ENCODE peak calls at places on chromosomes 11 and 22, in eight cellular contexts. S, L, W, C, V, A, B and Z are unnamed samples. For H3K4me1, the result is how much of the 10 kb centered on the place peaks cover.

GRCh38 chr11:1762537-1763302 is 1.0 kb downstream of the CTSD start:
- DNase-seq in S (peak), L (no peak), W (peak), C (peak), V (peak), A (peak), B (peak), Z (peak)

GRCh38 chr22:48494968-48495750 is 1332.5 kb downstream of the BRD1 start:
- DNase-seq in S (peak), L (peak), W (no peak), C (no peak), V (peak), A (no peak), B (peak), Z (no peak)

GRCh38 chr11:59216654-59217640 is 4.2 kb upstream of the MPEG1 start:
- DNase-seq in S (no peak), L (no peak), W (no peak), C (peak), V (no peak), A (peak), B (peak), Z (peak)

GRCh38 chr11:102359372-102359771 is 12.4 kb downstream of the BIRC2 start:
- DNase-seq in S (no peak), L (no peak), W (no peak), C (no peak), V (no peak), A (no peak), B (no peak), Z (no peak)

GRCh38 chr11:44608654-44609027 is 43.2 kb downstream of the CD82 start:
- DNase-seq in S (no peak), L (no peak), W (no peak), C (no peak), V (no peak), A (no peak), B (no peak), Z (no peak)

GRCh38 chr11:119602745-119603373 is 126.1 kb downstream of the NECTIN1 start:
- DNase-seq in S (no peak), L (no peak), W (no peak), C (no peak), V (no peak), A (no peak), B (no peak), Z (no peak)

GRCh38 chr11:13344818-13345217 is 67.2 kb downstream of the BMAL1 start:
- DNase-seq in S (no peak), L (no peak), W (no peak), C (no peak), V (no peak), A (no peak), B (no peak), Z (no peak)

GRCh38 chr11:123580557-123581275 is 73.7 kb downstream of the SCN3B start:
- DNase-seq in S (peak), L (peak), W (peak), C (peak), V (peak), A (peak), B (peak), Z (peak)

GRCh38 chr22:42316988-42317387 is 46.5 kb upstream of the TCF20 start:
- DNase-seq in S (no peak), L (peak), W (no peak), C (no peak), V (peak), A (peak), B (peak), Z (no peak)

GRCh38 chr22:32378703-32379272 is 21.1 kb downstream of the RFPL3 start:
- DNase-seq in S (no peak), L (no peak), W (peak), C (peak), V (peak), A (no peak), B (no peak), Z (no peak)

GRCh38 chr11:19218801-19219460 is 17.1 kb upstream of the CSRP3 start:
- DNase-seq in S (no peak), L (no peak), W (no peak), C (no peak), V (no peak), A (no peak), B (peak), Z (no peak)

GRCh38 chr11:110710520-110711381 is 1.5 kb downstream of the ARHGAP20 start:
- DNase-seq in S (peak), L (peak), W (no peak), C (peak), V (peak), A (peak), B (peak), Z (peak)

GRCh38 chr11:110762596-110762995 is 50.4 kb upstream of the ARHGAP20 start:
- DNase-seq in S (no peak), L (no peak), W (no peak), C (no peak), V (no peak), A (no peak), B (no peak), Z (no peak)

GRCh38 chr11:62446091-62446490 is 27.3 kb downstream of the SCGB1A1 start:
- DNase-seq in S (no peak), L (peak), W (no peak), C (no peak), V (peak), A (peak), B (peak), Z (no peak)

GRCh38 chr11:1754376-1755150 is 4.2 kb upstream of the IFITM10 start:
- DNase-seq in S (no peak), L (no peak), W (no peak), C (no peak), V (no peak), A (no peak), B (no peak), Z (no peak)

GRCh38 chr22:41555325-41555724 is 5.5 kb upstream of the CSDC2 start:
- DNase-seq in S (no peak), L (peak), W (no peak), C (peak), V (no peak), A (peak), B (no peak), Z (no peak)

GRCh38 chr11:6307879-6308278 is 12.4 kb downstream of the CAVIN3 start:
- DNase-seq in S (no peak), L (no peak), W (no peak), C (no peak), V (no peak), A (no peak), B (no peak), Z (no peak)

GRCh38 chr11:13214276-13214865 is 63.2 kb upstream of the BMAL1 start:
- DNase-seq in S (no peak), L (peak), W (no peak), C (no peak), V (no peak), A (no peak), B (no peak), Z (no peak)

GRCh38 chr11:118998822-118999221 is 884 bp downstream of the CENATAC start:
- DNase-seq in S (no peak), L (no peak), W (peak), C (no peak), V (no peak), A (no peak), B (no peak), Z (peak)

GRCh38 chr22:41367680-41368542 is 13.8 kb upstream of the TEF start:
- DNase-seq in S (no peak), L (peak), W (no peak), C (peak), V (no peak), A (peak), B (peak), Z (peak)

GRCh38 chr11:3195251-3196160 is 23.1 kb downstream of the MRGPRG start:
- DNase-seq in S (peak), L (no peak), W (peak), C (no peak), V (peak), A (no peak), B (no peak), Z (no peak)

GRCh38 chr11:129852125-129852740 is 36.6 kb downstream of the TMEM45B start:
- DNase-seq in S (no peak), L (no peak), W (no peak), C (no peak), V (no peak), A (no peak), B (no peak), Z (no peak)

GRCh38 chr11:65555693-65556231 is 2.4 kb downstream of the LTBP3 start:
- DNase-seq in S (no peak), L (no peak), W (peak), C (no peak), V (no peak), A (peak), B (peak), Z (peak)

GRCh38 chr11:45765107-45765668 is 39.8 kb upstream of the SLC35C1 start:
- DNase-seq in S (no peak), L (no peak), W (no peak), C (no peak), V (no peak), A (no peak), B (no peak), Z (no peak)

GRCh38 chr11:68047437-68048290 is 8.8 kb downstream of the TCIRG1 start:
- DNase-seq in S (no peak), L (no peak), W (no peak), C (no peak), V (no peak), A (no peak), B (no peak), Z (no peak)

GRCh38 chr11:67117667-67118058 is 1.4 kb upstream of the KDM2A start:
- DNase-seq in S (peak), L (peak), W (no peak), C (peak), V (peak), A (peak), B (peak), Z (peak)

GRCh38 chr11:60768202-60768601 is 11.5 kb downstream of the MS4A15 start:
- DNase-seq in S (peak), L (no peak), W (no peak), C (no peak), V (peak), A (no peak), B (no peak), Z (no peak)

GRCh38 chr22:24407278-24407665 is 20.1 kb upstream of the ADORA2A start:
- DNase-seq in S (no peak), L (peak), W (no peak), C (no peak), V (no peak), A (no peak), B (no peak), Z (peak)

GRCh38 chr11:65189191-65189590 is 7.5 kb downstream of the CAPN1 start:
- DNase-seq in S (no peak), L (no peak), W (no peak), C (no peak), V (no peak), A (no peak), B (no peak), Z (peak)

GRCh38 chr11:123233978-123234340 is 38.9 kb upstream of the CLMP start:
- DNase-seq in S (no peak), L (no peak), W (no peak), C (no peak), V (no peak), A (no peak), B (no peak), Z (no peak)

GRCh38 chr11:61599968-61600710 is 19.3 kb upstream of the SYT7 start:
- DNase-seq in S (no peak), L (no peak), W (no peak), C (no peak), V (no peak), A (no peak), B (no peak), Z (no peak)

GRCh38 chr22:43090130-43090789 is 1.1 kb upstream of the TTLL1 start:
- DNase-seq in S (no peak), L (peak), W (peak), C (peak), V (no peak), A (peak), B (peak), Z (peak)

GRCh38 chr11:47270331-47271271 is 668 bp downstream of the MADD start:
- DNase-seq in S (no peak), L (no peak), W (no peak), C (peak), V (peak), A (peak), B (peak), Z (peak)

GRCh38 chr11:797300-798092 is 585 bp downstream of the SLC25A22 start:
- DNase-seq in S (no peak), L (peak), W (no peak), C (peak), V (peak), A (peak), B (peak), Z (peak)

GRCh38 chr11:63915961-63916836 is 765 bp downstream of the RCOR2 start:
- DNase-seq in S (no peak), L (peak), W (no peak), C (peak), V (peak), A (no peak), B (peak), Z (peak)

GRCh38 chr11:14380947-14381555 is 22.1 kb upstream of the RRAS2 start:
- DNase-seq in S (peak), L (peak), W (no peak), C (peak), V (peak), A (peak), B (peak), Z (peak)

GRCh38 chr22:17778412-17778976 is 4.2 kb upstream of the BID start:
- DNase-seq in S (no peak), L (no peak), W (no peak), C (no peak), V (no peak), A (no peak), B (no peak), Z (no peak)

DNA sequence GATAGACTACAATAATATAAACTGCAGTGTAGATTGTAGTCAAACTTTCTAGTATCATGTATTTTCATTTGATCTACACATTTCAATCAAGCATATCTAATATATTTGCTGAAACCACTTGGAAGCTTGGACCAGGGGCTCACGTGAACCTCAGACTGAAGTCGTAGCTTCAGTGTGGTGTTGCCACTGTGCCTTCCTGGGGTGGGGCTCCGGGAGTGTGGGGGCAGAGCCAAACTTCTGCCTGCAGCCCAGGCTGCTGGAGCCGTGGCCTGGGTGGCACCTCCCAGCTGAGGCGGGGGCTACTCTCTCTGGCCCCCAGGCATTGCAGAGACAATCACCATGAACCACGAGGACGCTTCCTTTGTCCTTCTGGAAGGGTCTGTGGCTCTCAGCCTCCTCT is 36.3 kb upstream of the IGSF9B start:
- DNase-seq in S (no peak), L (no peak), W (no peak), C (no peak), V (no peak), A (no peak), B (no peak), Z (no peak)
- H3K4me1 ChIP-seq in S (under half), L (under half), W (under half), C (under half), V (under half), A (under half), B (under half), Z (under half)

DNA sequence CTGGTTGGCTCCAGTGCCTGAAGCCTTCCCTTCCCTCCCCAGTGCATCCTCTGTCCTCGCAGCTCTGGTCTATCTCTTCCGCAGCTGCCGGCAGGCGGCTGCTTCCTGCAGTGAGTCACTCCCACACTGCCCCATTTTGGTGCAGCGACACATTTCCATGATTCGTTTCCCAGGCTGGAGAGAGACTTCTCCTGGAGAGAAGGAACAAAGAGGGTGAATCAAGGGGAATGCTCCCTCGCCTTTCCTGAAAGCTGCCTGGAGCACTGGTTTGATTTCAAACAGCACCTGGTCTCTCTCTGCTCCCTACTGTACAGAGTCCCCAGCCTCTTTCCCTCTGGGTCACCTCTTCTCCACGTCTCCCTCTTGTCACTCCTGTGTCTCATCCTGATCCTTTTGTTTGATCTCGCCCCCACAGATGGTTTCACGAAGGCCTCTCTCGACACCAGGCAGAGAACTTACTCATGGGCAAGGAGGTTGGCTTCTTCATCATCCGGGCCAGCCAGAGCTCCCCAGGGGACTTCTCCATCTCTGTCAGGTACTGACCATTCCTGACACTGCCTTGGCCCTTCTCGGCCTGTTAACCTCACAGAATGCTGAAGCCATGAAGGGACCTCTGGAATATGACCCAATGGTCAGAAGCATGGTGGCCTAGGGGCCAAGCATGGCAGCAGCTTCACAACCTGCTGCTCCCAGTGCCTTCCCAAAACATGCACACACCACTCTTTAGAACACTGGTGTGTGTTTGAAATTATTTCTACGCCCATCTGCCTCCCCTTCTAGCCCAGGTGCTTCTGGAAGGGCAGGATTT is at the start of gene TMA7B:
- DNase-seq in S (no peak), L (no peak), W (no peak), C (peak), V (no peak), A (no peak), B (no peak), Z (peak)
- H3K4me3 ChIP-seq in S (no peak), L (no peak), W (no peak), C (no peak), V (no peak), A (no peak), B (no peak), Z (no peak)

DNA sequence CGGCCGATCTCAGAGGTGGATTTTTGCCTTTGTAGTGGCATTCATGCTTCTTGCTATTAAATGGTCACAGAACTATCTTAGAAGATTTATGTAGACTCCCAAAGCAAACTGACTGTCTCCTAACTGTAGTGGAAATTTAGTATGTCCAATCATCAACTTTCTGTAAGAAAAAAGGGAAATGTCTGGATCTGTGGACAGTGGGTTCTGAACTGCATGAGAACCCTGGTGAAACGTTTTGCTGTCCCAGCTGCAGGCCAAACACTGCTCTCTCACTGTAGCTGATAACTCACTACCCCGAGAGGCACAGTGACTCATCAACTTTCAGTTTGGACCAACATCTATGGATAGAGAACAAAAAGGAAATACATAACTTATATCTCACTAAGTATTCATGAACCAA is 387.1 kb downstream of the SOX6 start:
- DNase-seq in S (no peak), L (peak), W (no peak), C (peak), V (no peak), A (peak), B (peak), Z (peak)
- TF ChIP-seq POLR2A in S (no peak), L (no peak), W (no peak), C (no peak), V (no peak), A (no peak), B (peak), Z (peak)

DNA sequence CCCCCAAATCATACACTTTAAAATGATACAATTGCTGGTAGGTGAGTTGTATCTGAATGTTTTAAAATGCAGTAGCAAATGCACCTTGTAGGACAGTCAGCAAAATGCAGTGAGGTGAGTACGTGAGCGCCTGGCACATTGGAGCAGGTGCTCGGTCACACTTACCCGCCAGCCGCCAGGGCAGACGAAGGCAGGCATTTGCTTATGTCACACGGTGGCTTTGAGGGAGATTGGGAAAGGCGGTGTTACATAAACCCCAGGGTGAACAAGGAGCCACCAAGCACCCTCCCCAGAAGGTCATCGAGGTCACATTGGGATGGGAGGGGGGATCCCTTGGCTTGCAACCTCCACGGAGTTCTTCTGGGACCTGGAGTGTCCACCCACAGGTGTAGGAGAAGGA is 6.5 kb upstream of the OSM start:
- DNase-seq in S (no peak), L (no peak), W (no peak), C (no peak), V (no peak), A (no peak), B (no peak), Z (no peak)
- H3K4me1 ChIP-seq in S (under half), L (under half), W (under half), C (under half), V (under half), A (under half), B (under half), Z (under half)

GRCh38 chr22:50621491-50621880 is 6.5 kb downstream of the ARSA start:
- DNase-seq in S (no peak), L (peak), W (no peak), C (no peak), V (no peak), A (no peak), B (no peak), Z (no peak)
- H3K4me3 ChIP-seq in S (peak), L (no peak), W (no peak), C (no peak), V (peak), A (no peak), B (no peak), Z (no peak)

GRCh38 chr11:57429946-57430345 is 3.0 kb upstream of the SLC43A3 start:
- DNase-seq in S (no peak), L (no peak), W (no peak), C (no peak), V (no peak), A (no peak), B (no peak), Z (no peak)
- TF ChIP-seq POLR2A in S (no peak), L (no peak), W (no peak), C (no peak), V (no peak), A (no peak), B (no peak), Z (no peak)

GRCh38 chr22:20145832-20146223 is 5.0 kb downstream of the CCDC188 start:
- DNase-seq in S (no peak), L (no peak), W (no peak), C (no peak), V (no peak), A (no peak), B (no peak), Z (no peak)
- H3K4me1 ChIP-seq in S (under half), L (under half), W (under half), C (under half), V (under half), A (under half), B (under half), Z (under half)